ENCODE peak calls at places on chromosomes 3 and 15, in four cellular contexts. J, G, N and E are unnamed samples.

GRCh38 chr3:38829404-38829803 is 13.4 kb upstream of the SCN10A start:
- DNase-seq in J (no peak), N (no peak), G (no peak), E (no peak)

GRCh38 chr3:134885877-134886621 is 91.0 kb downstream of the EPHB1 start:
- DNase-seq in G (no peak), J (no peak), N (no peak), E (peak)

GRCh38 chr3:69787436-69788168 is 48.3 kb downstream of the MITF start:
- DNase-seq in J (no peak), G (no peak), N (no peak), E (no peak)

GRCh38 chr3:11186771-11187170 is 32.5 kb downstream of the HRH1 start:
- DNase-seq in N (no peak), J (no peak), G (no peak), E (no peak)

GRCh38 chr3:8450618-8451017 is 51.0 kb upstream of the LMCD1 start:
- DNase-seq in G (no peak), J (no peak), N (no peak), E (no peak)

GRCh38 chr15:99127773-99128172 is 22.9 kb downstream of the SYNM start:
- DNase-seq in N (no peak), J (no peak), G (no peak), E (no peak)

GRCh38 chr3:11774296-11774877 is 72.3 kb downstream of the TAMM41 start:
- DNase-seq in G (no peak), J (peak), N (peak), E (no peak)

GRCh38 chr3:192851821-192852352 is 65.8 kb downstream of the MB21D2 start:
- DNase-seq in G (peak), J (peak), N (peak), E (no peak)

GRCh38 chr15:78069052-78069414 is 8.5 kb downstream of the TBC1D2B start:
- DNase-seq in J (no peak), G (peak), N (peak), E (no peak)

GRCh38 chr15:60356832-60357231 is 41.0 kb downstream of the ANXA2 start:
- DNase-seq in N (no peak), G (no peak), J (no peak), E (no peak)

GRCh38 chr15:98647026-98647773 is 1.1 kb upstream of the IGF1R start:
- DNase-seq in G (peak), N (peak), J (peak), E (peak)

GRCh38 chr15:40793216-40793989 is 13.5 kb upstream of the ZFYVE19 start:
- DNase-seq in N (no peak), G (no peak), J (no peak), E (no peak)

GRCh38 chr15:70627322-70627721 is 136.0 kb downstream of the UACA start:
- DNase-seq in J (no peak), G (no peak), N (no peak), E (no peak)

GRCh38 chr3:87987952-87988351 is 70.9 kb downstream of the CGGBP1 start:
- DNase-seq in N (no peak), G (no peak), J (no peak), E (no peak)

GRCh38 chr3:159632847-159633246 is 355.8 kb upstream of the IL12A start:
- DNase-seq in N (no peak), J (no peak), G (no peak), E (no peak)

GRCh38 chr3:70871909-70872656 is 559.6 kb upstream of the MDFIC2 start:
- DNase-seq in G (no peak), N (no peak), J (no peak), E (no peak)
- TF ChIP-seq POLR2AphosphoS5 in G (no peak), N (no peak), J (no peak), E (no peak)

GRCh38 chr3:72485649-72486048 is 362.6 kb downstream of the SHQ1 start:
- DNase-seq in J (no peak), G (no peak), N (no peak), E (no peak)
- TF ChIP-seq POLR2AphosphoS5 in J (peak), G (no peak), N (peak), E (no peak)

DNA sequence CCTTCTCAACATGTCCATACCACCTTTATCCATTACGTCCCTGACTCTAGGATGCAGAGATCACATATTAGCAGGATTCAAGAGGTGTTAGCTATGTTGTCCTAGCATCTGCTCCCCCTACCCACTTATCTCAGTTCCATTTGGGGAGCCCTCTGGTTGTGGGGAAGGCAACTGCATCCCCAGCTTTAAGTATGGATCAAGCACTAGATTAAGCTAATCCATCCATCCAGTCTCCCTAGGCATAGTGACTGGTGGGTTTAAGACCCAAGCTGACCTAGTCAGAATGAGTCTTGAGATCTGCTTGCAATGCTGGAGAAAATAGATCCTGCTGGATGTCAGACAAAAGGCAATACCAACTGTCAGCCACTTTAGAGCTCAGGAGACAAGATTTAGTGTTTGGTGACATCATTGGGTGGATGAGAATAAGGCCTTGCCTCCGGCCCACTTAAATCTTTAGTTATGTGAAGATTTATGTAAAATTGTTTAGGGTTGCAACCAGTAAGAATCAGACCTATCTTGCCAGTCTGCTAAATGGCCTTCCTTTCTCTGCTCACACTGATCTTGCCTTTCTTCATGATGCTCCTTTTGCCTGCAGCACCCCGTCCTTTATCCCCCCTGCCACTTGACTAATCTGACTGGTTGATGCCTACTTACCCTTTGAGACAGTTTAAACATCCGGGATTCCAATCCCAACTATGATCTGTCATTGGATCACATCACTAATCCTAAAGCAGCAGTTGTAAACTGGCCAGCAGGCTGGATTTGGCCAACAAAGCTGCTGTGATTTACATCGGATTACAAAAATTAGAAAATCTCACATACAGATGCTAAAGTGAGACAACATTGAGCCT is 2.1 kb upstream of the ISY1 start:
- DNase-seq in J (no peak), N (no peak), G (peak), E (no peak)
- TF ChIP-seq POLR2AphosphoS5 in J (no peak), N (peak), G (peak), E (no peak)

GRCh38 chr3:190941694-190942280 is 79.3 kb upstream of the GMNC start:
- DNase-seq in N (no peak), G (no peak), J (no peak), E (no peak)
- TF ChIP-seq POLR2AphosphoS5 in N (no peak), G (no peak), J (no peak), E (no peak)